ENCODE peak calls at places on chromosomes 12 and 14, in five cellular contexts. G, M, Q, Y and C are unnamed samples.

GRCh38 chr14:47675489-47676300 is at the start of gene MDGA2:
- DNase-seq in G (peak; percentile 82), M (no peak), Q (peak; percentile 85), Y (peak; percentile 86), C (peak; percentile 49)

GRCh38 chr14:101721951-101722661 is 39.4 kb upstream of the PPP2R5C start:
- DNase-seq in G (peak; percentile 90), M (no peak), Q (no peak), Y (peak; percentile 53), C (peak; percentile 93)

GRCh38 chr12:4289334-4289878 is 15.8 kb downstream of the CCND2 start:
- DNase-seq in G (no peak), M (no peak), Q (peak; percentile 69), Y (no peak), C (no peak)

GRCh38 chr12:104219908-104220404 is 4.4 kb downstream of the TXNRD1 start:
- DNase-seq in G (no peak), M (no peak), Q (no peak), Y (no peak), C (peak; percentile 81)

GRCh38 chr14:45199246-45199645 is 53.8 kb downstream of the MIS18BP1 start:
- DNase-seq in G (no peak), M (no peak), Q (no peak), Y (no peak), C (peak; percentile 26)

GRCh38 chr12:24839268-24839791 is 109.6 kb downstream of the BCAT1 start:
- DNase-seq in G (no peak), M (no peak), Q (no peak), Y (no peak), C (peak; percentile 81)

GRCh38 chr14:32905052-32905451 is 33.6 kb upstream of the NPAS3 start:
- DNase-seq in G (no peak), M (no peak), Q (no peak), Y (no peak), C (no peak)

GRCh38 chr14:54549862-54550261 is 17.1 kb upstream of the SAMD4A start:
- DNase-seq in G (no peak), M (no peak), Q (no peak), Y (peak; percentile 39), C (peak; percentile 9)

GRCh38 chr12:113658030-113658655 is 186.5 kb upstream of the LHX5 start:
- DNase-seq in G (no peak), M (no peak), Q (no peak), Y (no peak), C (no peak)

GRCh38 chr12:106645074-106645421 is 62.2 kb downstream of the RFX4 start:
- DNase-seq in G (no peak), M (no peak), Q (no peak), Y (no peak), C (peak; percentile 40)

GRCh38 chr12:23699031-23699430 is 250.4 kb downstream of the SOX5 start:
- DNase-seq in G (no peak), M (no peak), Q (no peak), Y (no peak), C (no peak)

GRCh38 chr12:56086608-56087007 is 6.6 kb downstream of the ERBB3 start:
- DNase-seq in G (no peak), M (no peak), Q (no peak), Y (no peak), C (peak; percentile 13)

GRCh38 chr12:115771065-115771464 is 506.4 kb downstream of the MED13L start:
- DNase-seq in G (peak; percentile 46), M (no peak), Q (peak; percentile 44), Y (peak; percentile 35), C (peak; percentile 20)

GRCh38 chr12:28936711-28937110 is 212.4 kb upstream of the FAR2 start:
- DNase-seq in G (no peak), M (no peak), Q (no peak), Y (no peak), C (no peak)

GRCh38 chr12:28937196-28937595 is 211.9 kb upstream of the FAR2 start:
- DNase-seq in G (no peak), M (no peak), Q (no peak), Y (peak; percentile 30), C (peak; percentile 91)

GRCh38 chr12:28938056-28938455 is 211.0 kb upstream of the FAR2 start:
- DNase-seq in G (no peak), M (no peak), Q (no peak), Y (no peak), C (no peak)

GRCh38 chr12:28939427-28939826 is 209.7 kb upstream of the FAR2 start:
- DNase-seq in G (no peak), M (no peak), Q (no peak), Y (no peak), C (no peak)

GRCh38 chr12:28938581-28939301 is 210.3 kb upstream of the FAR2 start:
- DNase-seq in G (no peak), M (no peak), Q (no peak), Y (no peak), C (no peak)
- H3K27ac ChIP-seq in G (no peak overlapping the region), M (no peak overlapping the region), Q (no peak overlapping the region), Y (no peak overlapping the region), C (no peak overlapping the region)

GRCh38 chr14:103594265-103594664 is 31.5 kb downstream of the COA8 start:
- DNase-seq in G (peak; percentile 48), M (no peak), Q (peak; percentile 92), Y (peak; percentile 51), C (peak; percentile 45)
- H2AFZ ChIP-seq in G (no peak overlapping the region), M (no peak overlapping the region), Q (no peak overlapping the region), Y (no peak overlapping the region), C (no peak overlapping the region)

DNA sequence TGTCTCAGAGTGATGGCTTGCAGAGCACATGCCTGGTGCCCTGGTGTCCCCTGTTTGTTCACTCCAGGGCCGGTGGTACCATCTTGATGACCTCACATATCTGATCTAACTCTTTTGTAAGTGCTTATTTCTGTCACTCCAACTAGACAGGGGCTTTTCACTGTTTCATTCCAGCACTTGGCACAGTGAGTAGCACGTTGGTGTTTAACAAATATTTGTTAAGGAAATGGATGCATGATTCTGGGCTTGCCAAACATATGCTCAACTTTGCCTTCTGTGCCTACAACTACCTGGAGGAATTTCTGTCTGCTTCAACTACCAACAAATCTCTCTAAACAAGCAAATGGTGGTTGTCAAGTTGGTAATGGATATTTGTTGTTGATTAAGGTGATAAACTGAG is 31.6 kb downstream of the PDE6H start:
- DNase-seq in G (no peak), M (no peak), Q (no peak), Y (no peak), C (no peak)
- H3K4me1 ChIP-seq in G (no peaks in the 10 kb centered on the region), M (no peaks in the 10 kb centered on the region), Q (peaks cover 12% of the 10 kb centered on the region), Y (peaks cover 5% of the 10 kb centered on the region), C (no peaks in the 10 kb centered on the region)

GRCh38 chr12:57754411-57755193 is at the start of gene MARCHF9:
- DNase-seq in G (peak; percentile 89), M (peak; percentile 89), Q (peak; percentile 82), Y (peak; percentile 84), C (no peak)

GRCh38 chr12:57755194-57755453 is 221 bp downstream of the MARCHF9 start:
- DNase-seq in G (no peak), M (no peak), Q (no peak), Y (no peak), C (no peak)

GRCh38 chr12:57755454-57756372 is 810 bp downstream of the MARCHF9 start:
- DNase-seq in G (no peak), M (peak; percentile 38), Q (peak; percentile 50), Y (peak; percentile 53), C (no peak)

GRCh38 chr12:57752668-57753000 is 524 bp upstream of the CDK4 start:
- DNase-seq in G (no peak), M (no peak), Q (no peak), Y (no peak), C (no peak)

GRCh38 chr12:57753938-57754337 is 965 bp upstream of the MARCHF9 start:
- DNase-seq in G (no peak), M (no peak), Q (no peak), Y (no peak), C (no peak)
- H3K27ac ChIP-seq in G (no peak overlapping the region), M (no peak overlapping the region), Q (no peak overlapping the region), Y (no peak overlapping the region), C (no peak overlapping the region)

DNA sequence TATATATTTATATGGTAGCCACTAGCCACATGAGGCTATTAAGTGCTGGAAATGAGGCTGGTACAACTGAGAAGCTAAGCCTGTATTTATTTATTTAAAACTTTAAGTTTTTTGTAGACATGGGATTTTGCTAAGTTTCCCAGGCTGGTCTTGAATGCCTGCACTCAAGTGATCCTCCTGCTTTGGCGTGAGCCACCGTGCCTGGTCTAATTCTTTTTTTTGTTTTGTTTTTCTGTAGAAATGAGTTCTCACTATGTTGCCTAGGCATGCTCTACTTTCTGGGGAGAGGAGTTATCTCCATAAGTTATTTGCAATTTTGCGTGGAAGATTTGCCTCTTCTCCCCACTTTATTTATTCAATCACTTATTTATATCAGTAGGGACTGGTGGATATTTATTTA is 4.8 kb upstream of the SNRNP35 start:
- DNase-seq in G (no peak), M (no peak), Q (peak; percentile 9), Y (peak; percentile 13), C (no peak)
- H2AFZ ChIP-seq in G (no peak overlapping the region), M (no peak overlapping the region), Q (no peak overlapping the region), Y (no peak overlapping the region), C (no peak overlapping the region)

GRCh38 chr14:20597108-20597507 is 5.9 kb upstream of the RNASE12 start:
- DNase-seq in G (no peak), M (no peak), Q (no peak), Y (no peak), C (no peak)
- H3K4me1 ChIP-seq in G (no peaks in the 10 kb centered on the region), M (no peaks in the 10 kb centered on the region), Q (no peaks in the 10 kb centered on the region), Y (no peaks in the 10 kb centered on the region), C (no peaks in the 10 kb centered on the region)

GRCh38 chr14:68921666-68922065 is 57.4 kb downstream of the ACTN1 start:
- DNase-seq in G (no peak), M (no peak), Q (no peak), Y (peak; percentile 50), C (no peak)

GRCh38 chr14:68922201-68922613 is 56.9 kb downstream of the ACTN1 start:
- DNase-seq in G (no peak), M (no peak), Q (no peak), Y (no peak), C (peak; percentile 29)

GRCh38 chr14:68924392-68925158 is 54.5 kb downstream of the ACTN1 start:
- DNase-seq in G (no peak), M (no peak), Q (peak; percentile 58), Y (peak; percentile 13), C (peak; percentile 51)

GRCh38 chr14:68921049-68921448 is 58.1 kb downstream of the ACTN1 start:
- DNase-seq in G (no peak), M (no peak), Q (no peak), Y (no peak), C (no peak)

GRCh38 chr14:68922886-68923285 is 56.2 kb downstream of the ACTN1 start:
- DNase-seq in G (no peak), M (no peak), Q (no peak), Y (no peak), C (no peak)
- H3K27ac ChIP-seq in G (no peak overlapping the region), M (no peak overlapping the region), Q (peak overlapping the region; percentile 44), Y (peak overlapping the region; percentile 17), C (peak overlapping the region; percentile 36)

GRCh38 chr12:11779286-11779685 is 129.8 kb downstream of the ETV6 start:
- DNase-seq in G (no peak), M (no peak), Q (no peak), Y (no peak), C (peak; percentile 47)
- H2AFZ ChIP-seq in G (no peak overlapping the region), M (no peak overlapping the region), Q (no peak overlapping the region), Y (no peak overlapping the region), C (no peak overlapping the region)